ENCODE peak calls at places on chromosome 22, in eight cellular contexts. U is transverse colon; Q is fibroblast of mammary gland; T is RWPE2; Y is naive thymus-derived CD4-positive, alpha-beta T cell; A is fibroblast of lung; W is spleen; Z is right lobe of liver. B is an unnamed sample.
A peak's percentile ranks its signal among the peaks of the same experiment; 100 is the strongest.

GRCh38 chr22:27749597-27750225 is 51.8 kb downstream of the MN1 start:
- DNase-seq in U (no peak), Q (no peak), T (no peak), Y (no peak), A (peak; percentile 27), W (peak; percentile 63), Z (no peak), B (no peak)

GRCh38 chr22:46546466-46547178 is 9.2 kb upstream of the CELSR1 start:
- DNase-seq in U (no peak), Q (peak; percentile 50), T (peak; percentile 45), Y (no peak), A (peak; percentile 39), W (peak; percentile 62), Z (peak; percentile 74), B (no peak)

GRCh38 chr22:43411981-43412807 is at the start of gene MPPED1:
- DNase-seq in U (no peak), Q (no peak), T (no peak), Y (no peak), A (no peak), W (no peak), Z (no peak), B (no peak)

GRCh38 chr22:36465232-36466021 is 16.0 kb downstream of the TXN2 start:
- DNase-seq in U (peak; percentile 80), Q (peak; percentile 85), T (peak; percentile 97), Y (no peak), A (peak; percentile 96), W (peak; percentile 79), Z (peak; percentile 92), B (peak; percentile 32)

GRCh38 chr22:25747245-25747944 is 5.4 kb downstream of the MYO18B start:
- DNase-seq in U (peak; percentile 56), Q (peak; percentile 99), T (peak; percentile 82), Y (no peak), A (peak; percentile 97), W (no peak), Z (peak; percentile 59), B (peak; percentile 85)

GRCh38 chr22:43437871-43438475 is 26.2 kb downstream of the MPPED1 start:
- DNase-seq in U (no peak), Q (no peak), T (no peak), Y (no peak), A (no peak), W (peak; percentile 67), Z (no peak), B (no peak)

GRCh38 chr22:32700186-32700882 is 101.2 kb upstream of the TIMP3 start:
- DNase-seq in U (no peak), Q (peak; percentile 88), T (no peak), Y (no peak), A (peak; percentile 65), W (no peak), Z (no peak), B (no peak)

GRCh38 chr22:42340695-42341383 is 70.4 kb upstream of the TCF20 start:
- DNase-seq in U (no peak), Q (no peak), T (no peak), Y (no peak), A (no peak), W (no peak), Z (no peak), B (no peak)

GRCh38 chr22:25362215-25362882 is 142.9 kb downstream of the CRYBB2 start:
- DNase-seq in U (peak; percentile 73), Q (peak; percentile 35), T (peak; percentile 49), Y (peak; percentile 70), A (peak; percentile 42), W (peak; percentile 86), Z (peak; percentile 58), B (peak; percentile 0)

GRCh38 chr22:37018815-37019308 is 385 bp downstream of the TST start:
- DNase-seq in U (peak; percentile 86), Q (peak; percentile 41), T (no peak), Y (no peak), A (peak; percentile 70), W (peak; percentile 81), Z (peak; percentile 59), B (no peak)

GRCh38 chr22:28810839-28811491 is 10.6 kb upstream of the XBP1 start:
- DNase-seq in U (no peak), Q (no peak), T (no peak), Y (peak; percentile 26), A (no peak), W (peak; percentile 66), Z (no peak), B (no peak)

DNA sequence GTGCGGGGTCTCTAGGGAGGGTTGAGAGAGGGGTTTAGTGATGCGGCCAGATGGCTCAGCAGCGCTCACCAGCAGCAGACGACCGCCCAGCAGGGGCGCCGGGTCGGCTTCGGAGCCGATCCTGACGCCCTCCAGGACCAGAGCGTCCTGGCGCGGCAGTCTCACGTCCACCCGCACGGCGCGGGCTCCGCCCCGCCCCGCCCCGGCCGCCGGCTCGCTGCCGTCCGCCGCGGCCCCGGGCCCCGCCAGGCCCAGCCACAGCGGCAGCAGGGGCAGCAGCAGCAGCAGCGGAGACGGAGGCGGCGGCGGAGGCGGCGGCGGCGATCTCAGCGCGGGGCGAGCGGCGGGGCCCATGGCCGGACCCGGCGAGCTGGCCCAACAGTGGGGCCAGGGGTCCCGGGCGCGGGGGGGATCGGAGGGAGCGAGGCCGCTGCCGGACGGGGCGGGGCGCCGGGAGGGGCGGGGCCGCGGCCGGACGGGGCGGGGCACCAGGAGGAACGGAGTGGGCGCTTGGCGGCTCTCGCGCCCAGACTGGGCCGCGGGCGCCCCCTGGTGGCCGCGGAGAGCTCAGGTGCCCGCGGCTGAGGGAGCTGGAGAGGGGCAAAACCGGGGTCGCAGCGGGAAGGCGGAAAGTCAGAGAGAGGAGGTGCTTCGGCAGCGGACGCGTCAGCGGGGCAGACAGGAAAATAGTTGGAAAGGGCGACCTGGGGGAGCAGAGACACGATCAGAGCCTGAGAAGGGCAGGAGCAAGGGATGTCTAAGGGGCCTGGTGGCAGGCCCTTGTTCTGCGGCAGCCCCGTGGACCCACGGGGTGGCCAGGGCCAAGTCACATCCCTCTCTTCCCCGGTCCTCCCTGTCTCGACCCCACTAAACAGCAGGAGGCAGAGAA is at the start of gene RNF215:
- DNase-seq in U (peak; percentile 88), Q (peak; percentile 57), T (no peak), Y (peak; percentile 90), A (peak; percentile 71), W (peak; percentile 96), Z (peak; percentile 88), B (no peak)
- H3K4me3 ChIP-seq in U (peak within 1 kb of the TSS; percentile 65), Q (peak within 1 kb of the TSS; percentile 64), T (peak within 1 kb of the TSS; percentile 86), Y (no peak within 1 kb of the TSS), A (peak within 1 kb of the TSS; percentile 68), W (peak within 1 kb of the TSS; percentile 55), Z (peak within 1 kb of the TSS; percentile 68), B (peak within 1 kb of the TSS; percentile 74)

GRCh38 chr22:40177738-40178416 is at the start of gene TNRC6B:
- DNase-seq in U (peak; percentile 80), Q (peak; percentile 98), T (peak; percentile 62), Y (peak; percentile 82), A (peak; percentile 98), W (peak; percentile 76), Z (peak; percentile 39), B (peak; percentile 90)

GRCh38 chr22:40178417-40179409 is 988 bp downstream of the TNRC6B start:
- DNase-seq in U (peak; percentile 37), Q (peak; percentile 55), T (no peak), Y (peak; percentile 35), A (peak; percentile 48), W (peak; percentile 77), Z (peak; percentile 48), B (no peak)

GRCh38 chr22:40181323-40181722 is 3.6 kb downstream of the TNRC6B start:
- DNase-seq in U (no peak), Q (no peak), T (no peak), Y (no peak), A (no peak), W (no peak), Z (no peak), B (no peak)

GRCh38 chr22:40180403-40180802 is 2.7 kb downstream of the TNRC6B start:
- DNase-seq in U (no peak), Q (peak; percentile 59), T (no peak), Y (no peak), A (no peak), W (no peak), Z (no peak), B (no peak)

GRCh38 chr22:40179535-40179934 is 1.8 kb downstream of the TNRC6B start:
- DNase-seq in U (no peak), Q (no peak), T (no peak), Y (no peak), A (no peak), W (no peak), Z (no peak), B (no peak)
- H3K4me3 ChIP-seq in U (peak overlapping the region; percentile 78), Q (peak overlapping the region; percentile 95), T (peak overlapping the region; percentile 52), Y (peak overlapping the region; percentile 72), A (peak overlapping the region; percentile 98), W (peak overlapping the region; percentile 65), Z (peak overlapping the region; percentile 69), B (peak overlapping the region; percentile 73)

GRCh38 chr22:23395476-23396361 is 184.4 kb downstream of the IGLL1 start:
- DNase-seq in U (no peak), Q (no peak), T (peak; percentile 60), Y (no peak), A (no peak), W (peak; percentile 56), Z (no peak), B (no peak)

GRCh38 chr22:23398701-23399366 is 181.3 kb downstream of the IGLL1 start:
- DNase-seq in U (no peak), Q (no peak), T (peak; percentile 44), Y (no peak), A (no peak), W (peak; percentile 70), Z (no peak), B (no peak)

GRCh38 chr22:23397618-23398567 is 182.2 kb downstream of the IGLL1 start:
- DNase-seq in U (no peak), Q (no peak), T (no peak), Y (no peak), A (no peak), W (no peak), Z (no peak), B (no peak)

GRCh38 chr22:23396362-23397007 is 183.6 kb downstream of the IGLL1 start:
- DNase-seq in U (no peak), Q (no peak), T (no peak), Y (no peak), A (no peak), W (no peak), Z (no peak), B (no peak)

GRCh38 chr22:23397008-23397617 is 183.0 kb downstream of the IGLL1 start:
- DNase-seq in U (no peak), Q (no peak), T (peak; percentile 52), Y (no peak), A (no peak), W (no peak), Z (no peak), B (no peak)
- H3K4me3 ChIP-seq in U (no peak overlapping the region), Q (no peak overlapping the region), T (no peak overlapping the region), Y (no peak overlapping the region), A (no peak overlapping the region), W (no peak overlapping the region), Z (no peak overlapping the region), B (no peak overlapping the region)

DNA sequence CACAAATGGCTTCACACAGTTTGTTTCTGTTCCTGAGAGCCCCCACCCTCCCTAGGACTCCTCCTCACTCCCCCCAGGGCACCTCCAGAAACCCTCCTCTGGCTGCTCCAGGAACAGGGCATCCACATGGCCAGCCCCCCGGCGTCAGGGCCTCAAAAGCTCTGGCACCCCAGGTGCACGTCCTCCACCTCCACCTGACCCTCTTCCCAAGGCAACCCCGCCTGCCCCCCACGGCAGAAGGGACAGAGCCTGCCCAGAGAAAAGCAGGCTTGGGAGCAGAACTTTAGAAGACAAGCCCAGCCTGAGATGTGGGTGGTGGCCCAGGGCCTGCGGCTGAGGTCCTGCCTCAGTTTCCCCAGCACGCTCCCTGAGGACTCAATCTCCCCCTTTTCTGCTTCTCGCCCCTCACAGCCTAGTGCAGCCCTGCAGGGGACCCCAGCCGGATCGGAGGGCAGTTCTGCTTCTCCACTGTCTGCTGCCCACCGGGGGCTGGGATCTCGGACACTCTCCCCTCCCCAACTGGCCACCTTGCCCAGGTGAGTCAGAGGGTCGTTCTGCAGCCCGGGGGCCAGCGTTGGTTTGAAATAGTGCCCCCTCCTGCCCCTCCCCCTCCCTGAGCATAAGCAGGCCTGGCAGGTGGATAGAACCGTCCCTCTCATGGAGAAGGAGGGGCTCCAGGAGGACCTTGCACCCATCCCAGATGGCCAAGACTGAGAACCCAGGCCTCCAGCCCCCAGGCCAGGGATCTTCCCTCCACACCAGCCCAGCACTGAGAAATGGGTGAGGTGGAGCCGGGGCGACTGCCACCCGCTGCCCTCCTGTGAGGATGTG is 2.4 kb upstream of the TRABD start:
- DNase-seq in U (no peak), Q (no peak), T (no peak), Y (no peak), A (no peak), W (peak; percentile 80), Z (no peak), B (no peak)
- H3K4me3 ChIP-seq in U (no peak overlapping the region), Q (no peak overlapping the region), T (no peak overlapping the region), Y (no peak overlapping the region), A (no peak overlapping the region), W (no peak overlapping the region), Z (no peak overlapping the region), B (no peak overlapping the region)